ENCODE peak calls at places on chromosomes 7 and 10, in four cellular contexts. J is stimulated activated CD4-positive, alpha-beta T cell treated with anti-CD3 and anti-CD28 coated beads, Interleukin-12 subunit alpha, Interleukin-12 subunit beta, amount 100 ng/mL, for 48 hours; A is endothelial cell; R is GM04503. T is an unnamed sample.

GRCh38 chr10:3980660-3981059 is 195.7 kb upstream of the KLF6 start:
- DNase-seq in R (no peak), J (no peak), A (no peak), T (no peak)

GRCh38 chr7:45970454-45970853 is 49.4 kb upstream of the IGFBP3 start:
- DNase-seq in R (no peak), J (no peak), A (no peak), T (no peak)

GRCh38 chr10:77309103-77310013 is 328.2 kb downstream of the KCNMA1 start:
- DNase-seq in J (no peak), A (no peak), R (no peak), T (no peak)

GRCh38 chr7:82789883-82790609 is 346.5 kb upstream of the CACNA2D1 start:
- DNase-seq in R (no peak), J (no peak), A (no peak), T (no peak)

GRCh38 chr10:43671659-43672555 is 23.2 kb upstream of the ZNF32 start:
- DNase-seq in J (no peak), A (peak; percentile 62), R (no peak), T (no peak)

GRCh38 chr7:157458254-157458633 is 121.4 kb downstream of the DNAJB6 start:
- DNase-seq in A (no peak), R (no peak), J (no peak), T (no peak)

GRCh38 chr10:122374246-122374858 is at the start of gene PLEKHA1:
- DNase-seq in J (peak; percentile 90), A (peak; percentile 97), R (peak; percentile 69), T (peak; percentile 74)

GRCh38 chr10:116521424-116522305 is 24.1 kb upstream of the PNLIP start:
- DNase-seq in R (peak; percentile 4), A (peak; percentile 41), J (peak; percentile 1), T (peak; percentile 2)

GRCh38 chr10:1323951-1324350 is 267.8 kb downstream of the WDR37 start:
- DNase-seq in J (peak; percentile 11), R (no peak), A (no peak), T (no peak)

GRCh38 chr7:75993689-75994387 is 557 bp downstream of the TMEM120A start:
- DNase-seq in J (no peak), A (peak; percentile 42), R (no peak), T (no peak)

GRCh38 chr10:98431016-98431415 is 15.7 kb downstream of the HPS1 start:
- DNase-seq in A (no peak), J (no peak), R (no peak), T (no peak)

GRCh38 chr10:119807960-119808697 is 64.5 kb downstream of the MCMBP start:
- DNase-seq in R (peak; percentile 44), A (no peak), J (no peak), T (peak; percentile 78)

GRCh38 chr10:13624630-13625029 is 37.9 kb downstream of the PRPF18 start:
- DNase-seq in R (no peak), A (no peak), J (no peak), T (no peak)

T was measured in BJ.